ENCODE peak calls at places on chromosomes 12 and 14, in four cellular contexts. H is GM23338, O is Calu3, J is cerebellar nuclear complex. E is an unnamed sample.

GRCh38 chr14:63542231-63542999 is 762 bp downstream of the PPP2R5E start:
- DNase-seq in H (peak), O (peak), J (no peak), E (no peak)

GRCh38 chr12:25806271-25806670 is 152.2 kb upstream of the RASSF8 start:
- DNase-seq in H (no peak), J (no peak), O (no peak), E (no peak)

GRCh38 chr12:21766403-21766802 is 8.1 kb downstream of the KCNJ8 start:
- DNase-seq in J (no peak), H (no peak), O (no peak), E (no peak)

GRCh38 chr12:111457071-111457470 is 51.3 kb downstream of the SH2B3 start:
- DNase-seq in J (no peak), O (no peak), H (no peak), E (no peak)

GRCh38 chr12:48028541-48029400 is 24.5 kb upstream of the COL2A1 start:
- DNase-seq in J (no peak), H (no peak), O (no peak), E (no peak)

GRCh38 chr14:63302135-63302534 is 16.6 kb downstream of the GPHB5 start:
- DNase-seq in J (no peak), H (no peak), O (no peak), E (no peak)

GRCh38 chr12:14845350-14845750 is 2.0 kb upstream of the ART4 start:
- DNase-seq in O (peak), H (peak), J (no peak), E (peak)

GRCh38 chr12:89451876-89452275 is 72.7 kb downstream of the GALNT4 start:
- DNase-seq in H (peak), O (peak), J (no peak), E (no peak)

GRCh38 chr14:92135269-92135668 is 13.5 kb downstream of the CPSF2 start:
- DNase-seq in H (peak), O (no peak), J (no peak), E (no peak)

E was measured in LoVo.